ENCODE peak calls at places on chromosome X, in four cellular contexts. One of them, this sample, is unnamed.

GRCh38 chrX:123215397-123216089 is 31.5 kb downstream of the GRIA3 start:
- DNase-seq in GM13977: no peak
- DNase-seq in PC-3: no peak
- DNase-seq in neural crest cell: no peak
- DNase-seq in this sample: no peak

GRCh38 chrX:104972737-104973136 is 247.8 kb downstream of the TEX13A start:
- DNase-seq in GM13977: no peak
- DNase-seq in PC-3: peak
- DNase-seq in neural crest cell: no peak
- DNase-seq in this sample: no peak

GRCh38 chrX:111869639-111870034 is 6.3 kb upstream of the TRPC5OS start:
- DNase-seq in GM13977: peak
- DNase-seq in PC-3: peak
- DNase-seq in neural crest cell: peak
- DNase-seq in this sample: peak

GRCh38 chrX:23954396-23954795 is 46.6 kb downstream of the CXorf58 start:
- DNase-seq in GM13977: no peak
- DNase-seq in PC-3: no peak
- DNase-seq in neural crest cell: no peak
- DNase-seq in this sample: no peak

GRCh38 chrX:13533726-13534125 is 35.7 kb upstream of the EGFL6 start:
- DNase-seq in GM13977: no peak
- DNase-seq in PC-3: peak
- DNase-seq in neural crest cell: no peak
- DNase-seq in this sample: no peak

GRCh38 chrX:2913118-2913517 is 16.0 kb downstream of the ARSD start:
- DNase-seq in GM13977: no peak
- DNase-seq in PC-3: peak
- DNase-seq in neural crest cell: no peak
- DNase-seq in this sample: no peak

GRCh38 chrX:115630204-115630603 is 69.2 kb downstream of the PLS3 start:
- DNase-seq in GM13977: no peak
- DNase-seq in PC-3: no peak
- DNase-seq in neural crest cell: no peak
- DNase-seq in this sample: no peak

GRCh38 chrX:119885554-119886428 is 9.9 kb upstream of the AKAP14 start:
- DNase-seq in GM13977: no peak
- DNase-seq in PC-3: peak
- DNase-seq in neural crest cell: no peak
- DNase-seq in this sample: peak

GRCh38 chrX:54358424-54359211 is 772 bp upstream of the WNK3 start:
- DNase-seq in GM13977: no peak
- DNase-seq in PC-3: no peak
- DNase-seq in neural crest cell: peak
- DNase-seq in this sample: peak

GRCh38 chrX:26783512-26784225 is 567.7 kb downstream of the MAGEB5 start:
- DNase-seq in GM13977: no peak
- DNase-seq in PC-3: peak
- DNase-seq in neural crest cell: peak
- DNase-seq in this sample: peak

GRCh38 chrX:42825201-42825600 is 47.2 kb upstream of the PPP1R2C start:
- DNase-seq in GM13977: no peak
- DNase-seq in PC-3: no peak
- DNase-seq in neural crest cell: no peak
- DNase-seq in this sample: no peak

GRCh38 chrX:335758-336155 is 17.2 kb upstream of the GTPBP6 start:
- DNase-seq in GM13977: no peak
- DNase-seq in PC-3: no peak
- DNase-seq in neural crest cell: no peak
- DNase-seq in this sample: no peak

GRCh38 chrX:53318766-53319353 is 37.5 kb upstream of the IQSEC2 start:
- DNase-seq in GM13977: no peak
- DNase-seq in PC-3: no peak
- DNase-seq in neural crest cell: no peak
- DNase-seq in this sample: no peak

GRCh38 chrX:17768997-17769396 is 31.7 kb downstream of the SCML1 start:
- DNase-seq in GM13977: no peak
- DNase-seq in PC-3: no peak
- DNase-seq in neural crest cell: no peak
- DNase-seq in this sample: no peak

GRCh38 chrX:45479196-45479834 is 278.6 kb upstream of the DIPK2B start:
- DNase-seq in GM13977: no peak
- DNase-seq in PC-3: peak
- DNase-seq in neural crest cell: no peak
- DNase-seq in this sample: no peak

GRCh38 chrX:107429090-107429489 is 20.4 kb upstream of the FRMPD3 start:
- DNase-seq in GM13977: no peak
- DNase-seq in PC-3: peak
- DNase-seq in neural crest cell: no peak
- DNase-seq in this sample: peak

GRCh38 chrX:79366888-79367749 is at the start of gene ITM2A:
- DNase-seq in GM13977: peak
- DNase-seq in PC-3: no peak
- DNase-seq in neural crest cell: peak
- DNase-seq in this sample: peak

GRCh38 chrX:39563189-39563588 is 534.6 kb downstream of the BCOR start:
- DNase-seq in GM13977: no peak
- DNase-seq in PC-3: no peak
- DNase-seq in neural crest cell: no peak
- DNase-seq in this sample: no peak

GRCh38 chrX:104318330-104319009 is 63.7 kb upstream of the ESX1 start:
- DNase-seq in GM13977: no peak
- DNase-seq in PC-3: peak
- DNase-seq in neural crest cell: no peak
- DNase-seq in this sample: peak

GRCh38 chrX:65690057-65690855 is 22.8 kb downstream of the MSN start:
- DNase-seq in GM13977: no peak
- DNase-seq in PC-3: peak
- DNase-seq in neural crest cell: no peak
- DNase-seq in this sample: no peak

GRCh38 chrX:136065044-136065671 is 79.9 kb downstream of the SLC9A6 start:
- DNase-seq in GM13977: no peak
- DNase-seq in PC-3: peak
- DNase-seq in neural crest cell: no peak
- DNase-seq in this sample: no peak

GRCh38 chrX:65667503-65668355 is at the start of gene MSN:
- DNase-seq in GM13977: peak
- DNase-seq in PC-3: peak
- DNase-seq in neural crest cell: peak
- DNase-seq in this sample: peak

GRCh38 chrX:125205918-125206665 is 113.6 kb upstream of the TEX13C start:
- DNase-seq in GM13977: no peak
- DNase-seq in PC-3: peak
- DNase-seq in neural crest cell: peak
- DNase-seq in this sample: peak

GRCh38 chrX:53088136-53088974 is 5.6 kb upstream of the KANTR start:
- DNase-seq in GM13977: peak
- DNase-seq in PC-3: peak
- DNase-seq in neural crest cell: peak
- DNase-seq in this sample: peak

GRCh38 chrX:3119376-3119775 is 78.1 kb downstream of the ARSF start:
- DNase-seq in GM13977: no peak
- DNase-seq in PC-3: peak
- DNase-seq in neural crest cell: no peak
- DNase-seq in this sample: no peak

GRCh38 chrX:31653395-31653794 is 581.6 kb upstream of the FTHL17 start:
- DNase-seq in GM13977: no peak
- DNase-seq in PC-3: no peak
- DNase-seq in neural crest cell: no peak
- DNase-seq in this sample: no peak

GRCh38 chrX:13495232-13495631 is 74.2 kb upstream of the EGFL6 start:
- DNase-seq in GM13977: no peak
- DNase-seq in PC-3: no peak
- DNase-seq in neural crest cell: no peak
- DNase-seq in this sample: no peak

GRCh38 chrX:2145672-2146412 is 354.9 kb downstream of the DHRSX start:
- DNase-seq in GM13977: no peak
- DNase-seq in PC-3: no peak
- DNase-seq in neural crest cell: no peak
- DNase-seq in this sample: no peak

GRCh38 chrX:20969565-20969964 is 404.7 kb upstream of the CNKSR2 start:
- DNase-seq in GM13977: no peak
- DNase-seq in PC-3: no peak
- DNase-seq in neural crest cell: no peak
- DNase-seq in this sample: no peak

GRCh38 chrX:153727108-153727931 is 2.7 kb downstream of the ABCD1 start:
- DNase-seq in GM13977: peak
- DNase-seq in PC-3: peak
- DNase-seq in neural crest cell: no peak
- DNase-seq in this sample: peak

GRCh38 chrX:53357799-53358530 is 64.5 kb downstream of the SMC1A start:
- DNase-seq in GM13977: no peak
- DNase-seq in PC-3: no peak
- DNase-seq in neural crest cell: no peak
- DNase-seq in this sample: no peak

GRCh38 chrX:644304-645023 is 13.9 kb downstream of the SHOX start:
- DNase-seq in GM13977: no peak
- DNase-seq in PC-3: no peak
- DNase-seq in neural crest cell: no peak
- DNase-seq in this sample: peak

GRCh38 chrX:119758682-119759332 is 419 bp downstream of the SOWAHD start:
- DNase-seq in GM13977: no peak
- DNase-seq in PC-3: no peak
- DNase-seq in neural crest cell: peak
- DNase-seq in this sample: no peak

GRCh38 chrX:43002526-43003203 is 224.7 kb upstream of the PPP1R2C start:
- DNase-seq in GM13977: peak
- DNase-seq in PC-3: no peak
- DNase-seq in neural crest cell: no peak
- DNase-seq in this sample: no peak

GRCh38 chrX:150704030-150704613 is 10.9 kb downstream of the MTMR1 start:
- DNase-seq in GM13977: no peak
- DNase-seq in PC-3: peak
- DNase-seq in neural crest cell: no peak
- DNase-seq in this sample: no peak

GRCh38 chrX:132401935-132402334 is 86.9 kb downstream of the MBNL3 start:
- DNase-seq in GM13977: no peak
- DNase-seq in PC-3: peak
- DNase-seq in neural crest cell: no peak
- DNase-seq in this sample: no peak

GRCh38 chrX:86061407-86061806 is 14.0 kb upstream of the CHM start:
- DNase-seq in GM13977: no peak
- DNase-seq in PC-3: no peak
- DNase-seq in neural crest cell: no peak
- DNase-seq in this sample: no peak

GRCh38 chrX:106931831-106932491 is 11.8 kb downstream of the CLDN2 start:
- DNase-seq in GM13977: no peak
- DNase-seq in PC-3: no peak
- DNase-seq in neural crest cell: no peak
- DNase-seq in this sample: no peak

GRCh38 chrX:149631293-149632165 is at the start of gene TMEM185A:
- DNase-seq in GM13977: peak
- DNase-seq in PC-3: peak
- DNase-seq in neural crest cell: peak
- DNase-seq in this sample: peak

DNA sequence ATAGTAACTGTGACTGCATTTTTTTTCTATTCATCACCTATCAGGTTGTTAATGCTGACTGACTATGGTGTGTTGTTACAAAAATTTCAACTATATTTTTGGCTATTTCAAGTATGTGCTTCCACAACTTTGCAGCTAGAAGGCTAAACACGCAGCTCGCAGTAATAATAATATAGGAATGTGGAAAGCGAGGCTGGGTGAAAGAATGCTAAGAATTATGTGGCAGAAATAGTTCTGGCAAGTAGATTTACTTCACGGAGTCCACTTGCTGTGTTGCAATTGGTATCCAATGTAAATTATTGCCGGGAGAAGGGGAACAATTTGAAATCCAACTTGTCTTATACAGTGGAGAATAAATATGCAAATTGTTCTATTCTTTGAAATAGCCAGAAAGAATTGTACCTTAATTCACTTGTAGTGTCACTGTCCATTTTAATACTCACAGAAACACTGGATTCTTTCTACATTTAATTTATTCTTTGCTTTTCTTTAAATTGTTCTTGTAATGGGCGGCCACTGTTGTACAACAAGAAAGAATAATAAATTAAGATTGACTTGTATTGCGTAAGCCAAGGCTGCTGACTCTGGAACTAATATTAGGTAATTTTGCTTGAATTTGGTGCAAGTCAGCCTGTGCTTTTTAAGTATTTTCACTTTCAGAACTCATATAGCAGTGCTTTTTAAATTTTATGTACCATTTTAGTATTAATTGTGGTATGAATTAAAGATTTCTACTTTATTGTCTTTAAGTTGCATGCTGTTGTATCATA is 154.9 kb downstream of the FRMPD4 start:
- DNase-seq in GM13977: no peak
- DNase-seq in PC-3: no peak
- DNase-seq in neural crest cell: no peak
- DNase-seq in this sample: no peak
- TF ChIP-seq CTCF in GM13977: no peak
- TF ChIP-seq CTCF in PC-3: no peak
- TF ChIP-seq CTCF in neural crest cell: no peak
- TF ChIP-seq CTCF in this sample: no peak

GRCh38 chrX:96126182-96126581 is 558.5 kb upstream of the DIAPH2 start:
- DNase-seq in GM13977: no peak
- DNase-seq in PC-3: peak
- DNase-seq in neural crest cell: no peak
- DNase-seq in this sample: no peak
- TF ChIP-seq CTCF in GM13977: no peak
- TF ChIP-seq CTCF in PC-3: peak
- TF ChIP-seq CTCF in neural crest cell: peak
- TF ChIP-seq CTCF in this sample: no peak

GRCh38 chrX:49256268-49256995 is 8.1 kb downstream of the FOXP3 start:
- DNase-seq in GM13977: no peak
- DNase-seq in PC-3: no peak
- DNase-seq in neural crest cell: no peak
- DNase-seq in this sample: no peak
- TF ChIP-seq CTCF in GM13977: no peak
- TF ChIP-seq CTCF in PC-3: no peak
- TF ChIP-seq CTCF in neural crest cell: no peak
- TF ChIP-seq CTCF in this sample: no peak

GRCh38 chrX:36957425-36958328 is 50.5 kb upstream of the FAM47C start:
- DNase-seq in GM13977: no peak
- DNase-seq in PC-3: no peak
- DNase-seq in neural crest cell: peak
- DNase-seq in this sample: no peak
- TF ChIP-seq CTCF in GM13977: no peak
- TF ChIP-seq CTCF in PC-3: no peak
- TF ChIP-seq CTCF in neural crest cell: peak
- TF ChIP-seq CTCF in this sample: no peak

This sample was measured in colonic mucosa.